ENCODE peak calls at places on chromosomes 4 and X, in five cellular contexts. J is fibroblast of the aortic adventitia, P is AG09309, W is testis, V is neural progenitor cell. Z is an unnamed sample.

GRCh38 chr4:120749445-120750151 is 172.9 kb downstream of the PRDM5 start:
- DNase-seq in V (no peak), P (no peak), W (no peak), J (no peak), Z (no peak)

GRCh38 chr4:39319678-39320077 is 46.5 kb downstream of the RFC1 start:
- DNase-seq in P (peak; percentile 81), J (peak; percentile 91), V (no peak), W (no peak), Z (peak; percentile 89)

GRCh38 chrX:151825927-151826471 is 86.7 kb upstream of the MAGEA4 start:
- DNase-seq in W (no peak), J (peak; percentile 94), V (no peak), P (peak; percentile 91), Z (peak; percentile 84)

GRCh38 chr4:97950836-97951235 is 192.4 kb downstream of the STPG2 start:
- DNase-seq in P (no peak), J (no peak), W (no peak), V (no peak), Z (no peak)

GRCh38 chr4:47084111-47084510 is 52.7 kb downstream of the GABRB1 start:
- DNase-seq in W (no peak), J (no peak), V (no peak), P (no peak), Z (no peak)

GRCh38 chr4:140693577-140693976 is 62.6 kb downstream of the TBC1D9 start:
- DNase-seq in V (no peak), W (no peak), P (no peak), J (peak; percentile 61), Z (no peak)

GRCh38 chr4:128543726-128544125 is 256.1 kb upstream of the PGRMC2 start:
- DNase-seq in J (no peak), V (no peak), P (no peak), W (no peak), Z (no peak)

GRCh38 chr4:76634239-76634638 is 199.2 kb downstream of the SHROOM3 start:
- DNase-seq in P (peak; percentile 47), J (peak; percentile 49), V (no peak), W (no peak), Z (no peak)

GRCh38 chr4:6162885-6163284 is 37.5 kb downstream of the JAKMIP1 start:
- DNase-seq in W (no peak), J (no peak), V (no peak), P (no peak), Z (no peak)

GRCh38 chr4:244471-244870 is 60.8 kb downstream of the ZNF732 start:
- DNase-seq in W (peak; percentile 70), V (peak; percentile 38), P (peak; percentile 1), J (peak; percentile 2), Z (peak; percentile 5)
- TF ChIP-seq CTCF in W (peak; percentile 32), V (peak; percentile 58), P (peak; percentile 49), J (no peak), Z (peak; percentile 30)

GRCh38 chrX:1576201-1577101 is 15.0 kb upstream of the AKAP17A start:
- DNase-seq in V (no peak), W (no peak), P (no peak), J (no peak), Z (no peak)
- TF ChIP-seq CTCF in V (no peak), W (no peak), P (no peak), J (no peak), Z (no peak)

DNA sequence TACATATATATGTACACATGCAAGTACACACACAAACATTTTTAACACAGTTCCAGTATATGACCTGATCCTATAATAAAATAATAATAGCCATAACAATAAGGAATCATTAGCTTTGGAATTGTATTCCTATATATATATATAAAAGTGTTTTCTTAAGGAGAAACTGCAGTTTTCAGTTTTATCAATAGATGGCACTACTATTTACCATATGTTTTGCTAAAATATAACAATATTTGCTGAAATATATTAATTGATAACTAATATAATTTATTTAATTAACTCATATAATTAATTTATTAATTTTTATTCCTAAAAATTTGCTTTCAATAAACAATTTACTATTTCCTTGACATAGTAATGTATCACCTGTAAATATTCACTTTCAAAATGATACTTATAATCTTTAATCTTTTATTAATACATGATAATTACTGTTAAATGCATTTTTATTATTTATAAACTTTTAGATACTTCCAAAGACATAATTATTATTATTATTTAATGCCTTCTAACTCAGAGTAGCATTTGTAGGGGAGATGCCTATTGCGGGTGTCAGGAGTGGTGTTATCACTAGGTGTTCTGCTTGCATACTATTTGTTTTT is 599.5 kb downstream of the FSTL5 start:
- DNase-seq in P (no peak), V (no peak), J (no peak), W (no peak), Z (peak; percentile 44)
- TF ChIP-seq CTCF in P (peak; percentile 27), V (peak; percentile 48), J (no peak), W (no peak), Z (peak; percentile 34)

GRCh38 chr4:66591968-66592367 is 921.7 kb upstream of the EPHA5 start:
- DNase-seq in J (peak; percentile 14), P (no peak), V (no peak), W (no peak), Z (no peak)
- TF ChIP-seq CTCF in J (no peak), P (no peak), V (no peak), W (no peak), Z (no peak)

GRCh38 chr4:180028682-180029081 is 2214.5 kb upstream of the TENM3 start:
- DNase-seq in W (peak; percentile 75), V (peak; percentile 86), J (no peak), P (no peak), Z (peak; percentile 26)
- TF ChIP-seq CTCF in W (no peak), V (peak; percentile 72), J (no peak), P (no peak), Z (peak; percentile 38)